ENCODE peak calls at places on chromosomes 4 and X, in four cellular contexts. N is GM12878, P is K562, K is HepG2. I is an unnamed sample.

GRCh38 chr4:91936301-91936700 is 367.5 kb upstream of the GRID2 start:
- DNase-seq in N (no peak), P (no peak), K (no peak), I (no peak)

GRCh38 chr4:109631709-109632108 is 71.5 kb downstream of the CASP6 start:
- DNase-seq in N (no peak), P (no peak), K (no peak), I (peak)

GRCh38 chrX:70476934-70477733 is 32.5 kb downstream of the DLG3 start:
- DNase-seq in N (no peak), P (peak), K (no peak), I (peak)

GRCh38 chr4:184475096-184475461 is 729 bp upstream of the IRF2 start:
- DNase-seq in N (no peak), P (peak), K (no peak), I (peak)

GRCh38 chr4:155667538-155668511 is 1.2 kb downstream of the GUCY1A1 start:
- DNase-seq in N (no peak), P (no peak), K (no peak), I (peak)

GRCh38 chr4:29553842-29554241 is 1166.3 kb upstream of the PCDH7 start:
- DNase-seq in N (no peak), P (no peak), K (no peak), I (no peak)

GRCh38 chrX:43456056-43456455 is 200.0 kb upstream of the MAOA start:
- DNase-seq in N (no peak), P (no peak), K (no peak), I (no peak)

GRCh38 chr4:41178372-41179085 is 35.8 kb downstream of the APBB2 start:
- DNase-seq in N (no peak), P (no peak), K (no peak), I (no peak)

GRCh38 chrX:82765806-82766205 is 742.3 kb upstream of the POU3F4 start:
- DNase-seq in N (no peak), P (no peak), K (no peak), I (no peak)

GRCh38 chr4:130424211-130424610 is 1328.3 kb downstream of the C4orf33 start:
- DNase-seq in N (no peak), P (no peak), K (no peak), I (no peak)

GRCh38 chrX:17792842-17793241 is 55.5 kb downstream of the SCML1 start:
- DNase-seq in N (no peak), P (no peak), K (no peak), I (no peak)

DNA sequence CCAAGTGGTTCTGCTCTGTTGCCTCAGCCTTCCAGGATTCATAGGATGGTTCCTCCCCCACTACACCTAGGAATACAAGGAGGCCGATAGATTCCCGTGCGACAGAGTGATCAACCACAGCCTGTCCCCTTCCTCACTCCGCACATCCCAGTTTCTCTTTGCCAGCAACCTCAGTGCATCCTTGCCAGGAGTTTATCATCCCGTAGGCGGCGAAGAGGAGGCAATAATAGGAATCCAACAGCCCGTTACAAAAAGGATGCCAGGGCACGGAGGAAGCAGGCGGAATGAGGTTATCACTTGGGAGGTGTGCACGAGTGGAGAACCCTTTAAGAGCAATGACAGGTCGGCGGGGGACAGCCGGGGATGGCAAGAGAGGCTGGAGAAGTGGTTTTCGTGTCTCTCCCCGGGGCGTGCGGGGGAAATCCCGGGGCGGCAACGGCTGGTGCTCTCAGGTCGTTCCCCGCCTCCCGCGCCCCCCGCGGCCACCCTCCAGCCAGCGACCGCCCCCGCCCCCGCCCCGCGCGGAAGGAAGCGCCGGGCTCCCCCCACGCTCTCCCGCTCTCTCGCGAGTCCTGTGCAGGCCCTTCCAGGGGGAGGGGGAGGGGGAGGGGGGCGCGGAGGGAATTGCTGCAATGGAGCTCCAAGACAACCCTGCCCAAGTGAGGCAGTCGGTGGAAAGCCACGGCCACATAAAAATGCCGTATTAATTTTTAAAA is 1.6 kb downstream of the PPP3CA start:
- DNase-seq in N (no peak), P (peak), K (peak), I (peak)
- TF ChIP-seq ETV6 in N (no peak), P (no peak), K (no peak), I (no peak)

DNA sequence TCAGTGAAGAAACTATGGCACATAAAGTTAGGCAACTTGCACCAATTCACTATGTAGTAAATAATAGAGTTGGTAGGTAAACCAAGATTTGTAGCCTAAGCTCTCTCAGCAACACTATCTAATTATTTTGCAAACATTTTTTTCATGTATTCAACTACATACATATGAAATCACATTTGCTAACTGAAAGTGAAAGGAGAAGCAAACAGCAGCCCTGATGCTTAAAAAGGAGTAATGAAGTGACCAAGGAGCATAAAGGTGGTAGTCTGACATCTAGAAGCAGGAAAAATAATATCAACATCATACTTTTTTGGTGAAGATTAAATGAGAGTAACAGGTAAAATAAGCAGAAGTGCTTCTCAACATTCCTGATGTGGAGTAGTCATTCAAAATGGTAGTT is 603.7 kb downstream of the GRXCR1 start:
- DNase-seq in N (no peak), P (no peak), K (no peak), I (no peak)
- TF ChIP-seq CTCF in N (no peak), P (no peak), K (no peak), I (no peak)

DNA sequence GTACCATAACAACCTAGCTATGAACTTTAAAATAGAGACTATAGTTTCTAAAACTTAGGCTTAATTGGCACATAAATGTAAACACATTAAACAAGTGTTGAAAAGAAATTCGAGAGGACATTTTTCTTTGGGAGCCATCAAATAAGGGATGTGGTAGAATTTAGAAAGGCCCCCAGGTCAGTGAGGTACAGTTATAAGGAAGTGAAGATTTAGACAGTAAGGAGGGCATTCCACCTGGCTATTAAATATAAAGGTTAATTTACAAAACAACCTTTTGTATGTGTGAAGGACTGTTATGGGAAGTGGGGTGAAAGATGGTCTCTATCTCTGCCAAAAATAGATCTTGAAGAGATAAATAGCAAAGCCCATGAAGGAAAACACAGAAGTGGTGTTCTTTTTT is 83.9 kb downstream of the AFF1 start:
- DNase-seq in N (no peak), P (no peak), K (no peak), I (no peak)
- TF ChIP-seq CBFB in N (no peak), P (no peak), K (no peak), I (no peak)

DNA sequence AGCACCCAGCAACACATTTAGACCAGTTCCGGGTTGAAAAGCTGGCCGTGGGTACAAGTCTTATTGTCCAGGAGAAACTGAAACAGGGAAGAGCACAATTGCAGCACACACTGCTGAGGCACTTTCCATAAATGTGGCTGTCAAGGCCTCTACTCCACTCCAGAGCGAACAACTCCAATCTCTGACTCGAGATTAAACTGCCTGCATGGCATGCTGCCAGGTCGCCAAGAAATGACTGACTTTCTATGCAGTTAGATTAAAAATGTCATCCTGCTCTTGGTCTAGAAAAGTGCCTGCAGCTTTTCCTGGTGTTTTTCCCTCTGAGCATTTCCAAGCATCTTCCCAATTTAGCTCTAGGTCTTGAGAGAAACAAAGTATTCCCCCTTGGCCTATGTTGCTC is 260.6 kb upstream of the EMCN start:
- DNase-seq in N (no peak), P (no peak), K (no peak), I (no peak)
- TF ChIP-seq ETV6 in N (no peak), P (no peak), K (no peak), I (no peak)

DNA sequence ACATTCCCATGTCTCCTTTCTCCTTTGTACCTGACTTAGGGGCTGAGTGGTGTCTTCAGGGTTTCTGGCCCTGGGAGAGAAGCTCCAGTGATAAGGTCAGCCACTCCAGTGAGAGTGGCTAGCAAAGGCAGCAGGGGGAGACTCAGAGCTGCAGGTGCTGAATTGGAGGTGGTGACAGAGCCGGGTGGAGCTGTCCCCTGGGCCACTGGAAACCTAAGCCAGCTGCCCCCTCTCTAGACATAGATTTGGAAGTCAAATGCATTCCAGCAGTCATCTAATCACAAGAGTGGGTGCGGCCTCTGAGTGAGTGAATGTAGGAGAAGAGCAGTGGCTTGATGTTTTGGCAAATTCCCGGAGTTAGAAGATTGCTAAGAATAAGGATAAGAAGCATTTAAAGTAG is 28.5 kb downstream of the TRIM2 start:
- DNase-seq in N (no peak), P (peak), K (peak), I (peak)
- TF ChIP-seq CTCF in N (peak), P (peak), K (peak), I (no peak)